ENCODE peak calls at places on chromosomes 12 and 14, in five cellular contexts. M is activated CD4-positive, alpha-beta T cell treated with anti-CD3 and anti-CD28 coated beads, Interleukin-2, amount 50 U/mL, for 1 hour; C is endothelial cell; B is B cell; R is NCI-H1105 treated with DMSO at 0.1 percent for 48 hours. H is an unnamed sample.

GRCh38 chr12:131860472-131861260 is 32.5 kb downstream of the MMP17 start:
- DNase-seq in M (no peak), C (no peak), B (no peak), R (peak), H (peak)

GRCh38 chr12:128976120-128976519 is 122.8 kb downstream of the GLT1D1 start:
- DNase-seq in M (no peak), C (no peak), B (no peak), R (no peak), H (no peak)

GRCh38 chr14:71141701-71142374 is 234.6 kb downstream of the PCNX1 start:
- DNase-seq in M (no peak), C (no peak), B (no peak), R (no peak), H (no peak)

GRCh38 chr12:114403044-114403689 is 2.8 kb downstream of the TBX5 start:
- DNase-seq in M (no peak), C (peak), B (no peak), R (no peak), H (no peak)

GRCh38 chr14:51400142-51400541 is 160.1 kb downstream of the TMX1 start:
- DNase-seq in M (no peak), C (no peak), B (no peak), R (no peak), H (no peak)

GRCh38 chr12:52052471-52053186 is 1.4 kb downstream of the NR4A1 start:
- DNase-seq in M (peak), C (no peak), B (peak), R (no peak), H (peak)

GRCh38 chr12:11650697-11651281 is 1.3 kb downstream of the ETV6 start:
- DNase-seq in M (no peak), C (no peak), B (peak), R (peak), H (no peak)

GRCh38 chr12:6082613-6083012 is 41.9 kb downstream of the VWF start:
- DNase-seq in M (no peak), C (no peak), B (no peak), R (no peak), H (no peak)

GRCh38 chr12:64733857-64734256 is 25.3 kb downstream of the GNS start:
- DNase-seq in M (no peak), C (no peak), B (no peak), R (peak), H (no peak)

GRCh38 chr12:124295431-124296058 is 652 bp downstream of the RFLNA start:
- DNase-seq in M (no peak), C (no peak), B (no peak), R (no peak), H (no peak)

GRCh38 chr14:56120091-56120632 is 2.0 kb downstream of the PELI2 start:
- DNase-seq in M (no peak), C (peak), B (peak), R (peak), H (no peak)

GRCh38 chr12:124496584-124496983 is 70.8 kb downstream of the NCOR2 start:
- DNase-seq in M (no peak), C (no peak), B (no peak), R (no peak), H (no peak)

GRCh38 chr12:12017135-12017581 is 53.6 kb upstream of the BCL2L14 start:
- DNase-seq in M (no peak), C (no peak), B (no peak), R (no peak), H (no peak)

GRCh38 chr14:73768107-73768506 is 53.9 kb upstream of the PNMA1 start:
- DNase-seq in M (no peak), C (no peak), B (no peak), R (no peak), H (no peak)

GRCh38 chr12:43692064-43692463 is 66.5 kb downstream of the PUS7L start:
- DNase-seq in M (no peak), C (no peak), B (no peak), R (no peak), H (no peak)

GRCh38 chr12:26271889-26272492 is 76.6 kb downstream of the SSPN start:
- DNase-seq in M (no peak), C (no peak), B (peak), R (no peak), H (no peak)

GRCh38 chr12:57522887-57523705 is 472 bp downstream of the MBD6 start:
- DNase-seq in M (peak), C (peak), B (no peak), R (no peak), H (peak)

GRCh38 chr12:131971226-131971625 is 21.5 kb downstream of the EP400 start:
- DNase-seq in M (no peak), C (no peak), B (no peak), R (no peak), H (no peak)

GRCh38 chr12:14284189-14284722 is 81.2 kb upstream of the ATF7IP start:
- DNase-seq in M (no peak), C (no peak), B (peak), R (no peak), H (no peak)

GRCh38 chr12:104805186-104805585 is 152.9 kb downstream of the SLC41A2 start:
- DNase-seq in M (no peak), C (no peak), B (no peak), R (no peak), H (no peak)

GRCh38 chr12:114684098-114684869 is at the start of gene TBX3:
- DNase-seq in M (peak), C (peak), B (peak), R (peak), H (no peak)

GRCh38 chr12:123478069-123478468 is 20.1 kb downstream of the SNRNP35 start:
- DNase-seq in M (no peak), C (no peak), B (no peak), R (no peak), H (no peak)

GRCh38 chr14:102584871-102585869 is 7.3 kb upstream of the RCOR1 start:
- DNase-seq in M (no peak), C (peak), B (no peak), R (no peak), H (no peak)

GRCh38 chr12:89827592-89827991 is 119.0 kb upstream of the ATP2B1 start:
- DNase-seq in M (no peak), C (no peak), B (no peak), R (peak), H (no peak)

GRCh38 chr12:82524636-82525035 is 162.1 kb upstream of the TMTC2 start:
- DNase-seq in M (no peak), C (no peak), B (no peak), R (no peak), H (no peak)

GRCh38 chr12:6424008-6424347 is 20.8 kb upstream of the CD27 start:
- DNase-seq in M (no peak), C (no peak), B (no peak), R (no peak), H (no peak)

GRCh38 chr12:103852498-103852992 is 11.5 kb upstream of the NT5DC3 start:
- DNase-seq in M (no peak), C (no peak), B (no peak), R (peak), H (peak)

GRCh38 chr12:105330283-105330937 is at the start of gene C12orf75:
- DNase-seq in M (peak), C (peak), B (peak), R (peak), H (peak)

GRCh38 chr14:22159049-22159448 is 430.0 kb downstream of the DAD1 start:
- DNase-seq in M (no peak), C (no peak), B (no peak), R (no peak), H (no peak)

GRCh38 chr14:98175881-98176280 is 1096.1 kb downstream of the BCL11B start:
- DNase-seq in M (no peak), C (no peak), B (no peak), R (no peak), H (no peak)

GRCh38 chr14:63962896-63963295 is 110.1 kb downstream of the SYNE2 start:
- DNase-seq in M (no peak), C (no peak), B (no peak), R (no peak), H (no peak)

GRCh38 chr14:104105822-104106470 is 20.4 kb downstream of the ASPG start:
- DNase-seq in M (no peak), C (no peak), B (no peak), R (no peak), H (no peak)